ENCODE peak calls at places on chromosomes 2 and 18, in six cellular contexts. O is foreskin fibroblast, I is neuronal stem cell, Q is mesendoderm, T is cardiac fibroblast, J is psoas muscle. K is an unnamed sample.

GRCh38 chr18:75048776-75049454 is 160.0 kb downstream of the PTGR3 start:
- DNase-seq in J (no peak), I (no peak), Q (no peak), T (no peak), O (no peak), K (no peak)

GRCh38 chr2:60899230-60899891 is 18.0 kb downstream of the REL start:
- DNase-seq in O (no peak), Q (no peak), T (no peak), J (no peak), I (no peak), K (no peak)

GRCh38 chr18:5197032-5197434 is at the start of gene AKAIN1:
- DNase-seq in T (peak), Q (peak), I (peak), O (peak), J (peak), K (no peak)

GRCh38 chr18:25335676-25336075 is 16.3 kb downstream of the ZNF521 start:
- DNase-seq in J (no peak), O (no peak), T (no peak), I (no peak), Q (no peak), K (no peak)

GRCh38 chr2:97761192-97761591 is 47.8 kb downstream of the ZAP70 start:
- DNase-seq in Q (no peak), T (no peak), I (no peak), O (no peak), J (no peak), K (no peak)

GRCh38 chr18:477565-477964 is 22.9 kb downstream of the COLEC12 start:
- DNase-seq in T (no peak), I (no peak), J (no peak), O (no peak), Q (peak), K (no peak)

GRCh38 chr2:159080641-159081040 is 112.2 kb downstream of the TANC1 start:
- DNase-seq in J (no peak), T (no peak), I (no peak), Q (no peak), O (no peak), K (no peak)

GRCh38 chr2:224952942-224953657 is 89.2 kb downstream of the DOCK10 start:
- DNase-seq in Q (no peak), I (no peak), T (no peak), O (no peak), J (no peak), K (no peak)

GRCh38 chr2:159226608-159227007 is 59.9 kb downstream of the WDSUB1 start:
- DNase-seq in T (no peak), I (no peak), Q (no peak), J (no peak), O (no peak), K (no peak)

GRCh38 chr2:169693344-169693743 is 861 bp downstream of the CFAP210 start:
- DNase-seq in Q (peak), I (no peak), O (no peak), J (no peak), T (no peak), K (no peak)

GRCh38 chr2:148982282-148982681 is 56.2 kb upstream of the LYPD6B start:
- DNase-seq in O (no peak), I (no peak), Q (no peak), J (no peak), T (peak), K (no peak)

GRCh38 chr2:239236808-239237205 is 164.0 kb downstream of the HDAC4 start:
- DNase-seq in I (no peak), Q (no peak), J (no peak), O (no peak), T (no peak), K (no peak)

GRCh38 chr2:142980246-142981068 is 103.0 kb downstream of the KYNU start:
- DNase-seq in Q (peak), T (peak), O (no peak), J (no peak), I (no peak), K (peak)

GRCh38 chr2:108614043-108614435 is 79.8 kb downstream of the LIMS1 start:
- DNase-seq in O (no peak), T (no peak), I (no peak), Q (no peak), J (no peak), K (no peak)

GRCh38 chr18:64219511-64219910 is 70.6 kb upstream of the LINC00305 start:
- DNase-seq in Q (no peak), O (no peak), T (no peak), I (no peak), J (no peak), K (no peak)
- H3K4me3 ChIP-seq in Q (no peak), O (no peak), T (no peak), I (no peak), J (no peak), K (no peak)

GRCh38 chr2:128612628-128613027 is 294.0 kb upstream of the HS6ST1 start:
- DNase-seq in I (no peak), Q (no peak), J (no peak), T (no peak), O (no peak), K (no peak)

GRCh38 chr2:128615571-128615970 is 296.9 kb upstream of the HS6ST1 start:
- DNase-seq in Q (no peak), T (no peak), O (no peak), I (no peak), J (no peak), K (no peak)

GRCh38 chr2:128611421-128612320 is 293.0 kb upstream of the HS6ST1 start:
- DNase-seq in O (no peak), Q (no peak), J (no peak), T (no peak), I (no peak), K (no peak)

GRCh38 chr2:128617029-128617590 is 298.4 kb upstream of the HS6ST1 start:
- DNase-seq in O (no peak), Q (no peak), J (no peak), T (no peak), I (no peak), K (no peak)

GRCh38 chr2:128613876-128614275 is 295.2 kb upstream of the HS6ST1 start:
- DNase-seq in Q (no peak), O (no peak), J (no peak), T (no peak), I (no peak), K (no peak)
- H3K4me3 ChIP-seq in Q (no peak), O (no peak), J (no peak), T (no peak), I (no peak), K (no peak)

GRCh38 chr2:3099860-3100234 is 277.8 kb downstream of the EIPR1 start:
- DNase-seq in I (no peak), J (no peak), T (no peak), Q (no peak), O (no peak), K (no peak)
- H3K4me3 ChIP-seq in I (no peak), J (no peak), T (no peak), Q (no peak), O (no peak), K (no peak)

GRCh38 chr2:66437055-66437454 is 2.1 kb downstream of the MEIS1 start:
- DNase-seq in I (no peak), J (no peak), T (peak), O (no peak), Q (no peak), K (no peak)

GRCh38 chr2:66437601-66438497 is 2.9 kb downstream of the MEIS1 start:
- DNase-seq in T (peak), Q (peak), I (no peak), O (no peak), J (no peak), K (no peak)

GRCh38 chr2:66440011-66440542 is 5.2 kb downstream of the MEIS1 start:
- DNase-seq in O (peak), I (no peak), T (peak), J (no peak), Q (peak), K (no peak)

GRCh38 chr2:66439291-66440010 is 4.5 kb downstream of the MEIS1 start:
- DNase-seq in J (no peak), Q (peak), I (no peak), T (peak), O (no peak), K (no peak)

DNA sequence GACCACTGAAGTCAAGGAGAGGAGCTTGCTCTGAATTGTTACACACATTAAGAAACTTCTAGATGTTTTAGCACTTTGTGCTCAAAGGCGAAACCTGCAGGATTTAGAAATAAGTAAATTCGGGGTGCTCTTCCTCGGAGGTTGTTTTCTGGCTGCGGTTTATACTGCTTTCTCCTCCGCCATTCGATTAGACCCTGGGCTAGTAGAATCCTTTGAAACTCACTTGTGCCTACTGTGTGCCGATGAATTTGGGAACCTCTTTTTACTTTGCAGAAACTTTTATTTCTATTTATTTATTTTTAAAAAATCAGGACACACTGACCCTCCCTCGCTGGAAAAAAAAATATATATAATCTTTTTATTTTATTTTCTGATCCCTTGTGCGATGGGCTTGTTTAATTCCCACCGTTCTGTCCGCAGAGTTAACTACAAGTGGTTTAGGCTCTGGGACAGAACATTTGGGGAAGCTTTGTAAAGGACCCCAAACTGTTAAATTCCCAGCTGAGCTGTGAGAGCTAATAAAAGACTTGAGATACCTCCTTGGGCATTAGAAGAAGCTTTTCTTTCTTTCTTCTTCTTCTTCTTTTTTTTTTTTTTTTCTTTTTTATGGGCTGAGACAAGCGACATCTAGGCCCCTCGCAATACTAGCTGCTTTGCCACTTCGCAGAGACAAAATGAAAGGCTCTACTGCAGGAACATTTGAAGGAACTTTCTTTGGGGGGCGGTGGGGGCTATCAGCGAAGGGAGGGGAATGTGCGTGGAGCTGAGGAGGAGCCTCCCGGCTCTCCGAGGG is 3.8 kb downstream of the MEIS1 start:
- DNase-seq in O (no peak), J (no peak), T (no peak), I (no peak), Q (no peak), K (no peak)
- H3K4me3 ChIP-seq in O (peak), J (peak), T (peak), I (peak), Q (no peak), K (peak)

GRCh38 chr2:101012054-101012705 is 10.1 kb downstream of the RPL31 start:
- DNase-seq in Q (no peak), J (no peak), O (no peak), I (no peak), T (no peak), K (no peak)

GRCh38 chr2:101007415-101008345 is 5.6 kb downstream of the RPL31 start:
- DNase-seq in J (no peak), O (no peak), I (no peak), Q (peak), T (peak), K (no peak)

GRCh38 chr2:101014264-101014857 is 12.3 kb downstream of the RPL31 start:
- DNase-seq in J (no peak), O (no peak), T (no peak), Q (no peak), I (no peak), K (no peak)

GRCh38 chr2:101012706-101013181 is 10.7 kb downstream of the RPL31 start:
- DNase-seq in T (peak), J (no peak), I (peak), O (peak), Q (peak), K (no peak)

DNA sequence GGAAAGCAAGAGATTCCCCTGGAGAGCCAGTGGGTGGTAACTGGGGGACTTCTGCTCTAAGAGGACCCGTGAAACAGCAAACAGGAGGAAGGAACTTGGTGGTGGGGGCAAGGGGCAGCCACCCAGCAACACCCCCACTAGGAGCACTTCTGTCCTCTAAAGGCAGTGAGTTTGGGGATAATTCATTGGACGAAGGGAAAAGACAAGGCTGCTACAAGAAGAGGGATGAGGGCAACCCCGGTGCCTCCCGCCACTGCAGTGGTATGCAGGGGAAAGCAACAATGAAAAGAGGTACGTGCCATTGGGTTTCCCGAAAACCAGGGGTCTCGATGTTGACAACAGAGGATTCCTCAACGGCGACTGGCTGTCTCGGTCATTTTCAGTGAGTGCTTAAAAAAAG is 9.1 kb downstream of the RPL31 start:
- DNase-seq in O (no peak), Q (peak), J (no peak), T (no peak), I (no peak), K (no peak)
- H3K4me3 ChIP-seq in O (no peak), Q (no peak), J (no peak), T (no peak), I (no peak), K (no peak)

GRCh38 chr2:131035826-131036231 is 57.4 kb downstream of the FAM168B start:
- DNase-seq in O (no peak), T (no peak), I (no peak), J (no peak), Q (no peak), K (no peak)
- H3K4me3 ChIP-seq in O (no peak), T (no peak), I (peak), J (peak), Q (no peak), K (peak)

GRCh38 chr2:47174731-47175361 is 19.7 kb upstream of the STPG4 start:
- DNase-seq in T (peak), O (no peak), J (no peak), I (no peak), Q (peak), K (no peak)

GRCh38 chr2:47172922-47173695 is 18.0 kb upstream of the STPG4 start:
- DNase-seq in I (no peak), O (no peak), T (no peak), Q (no peak), J (no peak), K (no peak)

GRCh38 chr2:47177042-47177565 is 22.0 kb upstream of the STPG4 start:
- DNase-seq in I (no peak), Q (no peak), T (no peak), O (no peak), J (no peak), K (peak)

GRCh38 chr2:47172156-47172921 is 17.2 kb upstream of the STPG4 start:
- DNase-seq in T (no peak), J (no peak), I (no peak), O (no peak), Q (no peak), K (no peak)

GRCh38 chr2:47173986-47174730 is 19.1 kb upstream of the STPG4 start:
- DNase-seq in T (no peak), Q (no peak), I (no peak), O (no peak), J (no peak), K (no peak)
- H3K4me3 ChIP-seq in T (peak), Q (no peak), I (peak), O (peak), J (peak), K (peak)

GRCh38 chr2:106159867-106160785 is 34.0 kb downstream of the UXS1 start:
- DNase-seq in O (no peak), I (no peak), J (no peak), T (no peak), Q (no peak), K (no peak)

GRCh38 chr2:106158871-106159270 is 35.2 kb downstream of the UXS1 start:
- DNase-seq in I (no peak), T (no peak), J (no peak), O (no peak), Q (no peak), K (no peak)

GRCh38 chr2:106158131-106158530 is 36.0 kb downstream of the UXS1 start:
- DNase-seq in J (no peak), T (no peak), I (no peak), Q (no peak), O (no peak), K (no peak)

GRCh38 chr2:106161938-106162814 is 31.9 kb downstream of the UXS1 start:
- DNase-seq in O (no peak), T (peak), Q (peak), J (peak), I (no peak), K (peak)

GRCh38 chr2:106160786-106161261 is 33.3 kb downstream of the UXS1 start:
- DNase-seq in J (peak), O (no peak), Q (no peak), I (no peak), T (no peak), K (no peak)
- H3K4me3 ChIP-seq in J (no peak), O (no peak), Q (no peak), I (no peak), T (no peak), K (no peak)

DNA sequence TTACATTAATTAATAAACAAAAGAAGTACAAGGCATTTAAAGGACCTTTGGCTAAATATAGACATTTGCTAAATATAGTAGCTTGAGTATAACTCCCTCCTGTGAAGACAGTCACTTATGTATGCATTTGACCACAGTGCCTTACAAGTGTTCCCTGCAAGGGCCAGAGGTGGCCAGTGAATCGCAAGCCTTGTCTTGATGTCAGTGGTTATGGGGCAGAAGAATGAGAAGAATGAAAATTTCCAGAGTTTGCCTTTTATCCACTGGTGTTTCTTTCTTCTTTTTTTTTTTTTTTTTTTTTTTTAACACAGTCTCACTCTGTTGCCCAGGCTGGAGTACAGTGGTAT is 1.8 kb downstream of the LRRFIP1 start:
- DNase-seq in O (no peak), T (no peak), J (no peak), I (no peak), Q (no peak), K (no peak)
- H3K4me3 ChIP-seq in O (no peak), T (no peak), J (peak), I (no peak), Q (no peak), K (peak)

GRCh38 chr2:100924122-100924519 is 78.0 kb upstream of the RPL31 start:
- DNase-seq in Q (no peak), J (no peak), O (no peak), I (no peak), T (no peak), K (no peak)
- H3K4me3 ChIP-seq in Q (no peak), J (no peak), O (no peak), I (no peak), T (peak), K (no peak)

K was measured in retinal pigment epithelial cell.